ENCODE peak calls at places on chromosomes 1 and 21, in six cellular contexts. R is Right ventricle myocardium superior, Q is heart right ventricle, C is kidney tubule cell, A is GM04504, E is HS-5. J is an unnamed sample.

GRCh38 chr1:97849350-97850339 is 71.2 kb downstream of the DPYD start:
- DNase-seq in E (peak), Q (no peak), A (peak), C (peak), R (no peak), J (no peak)

GRCh38 chr1:96075704-96076455 is 645.7 kb upstream of the PTBP2 start:
- DNase-seq in Q (no peak), A (no peak), E (peak), R (no peak), C (no peak), J (no peak)

GRCh38 chr1:40774266-40774998 is 9.2 kb upstream of the KCNQ4 start:
- DNase-seq in C (peak), Q (no peak), R (peak), A (no peak), E (no peak), J (peak)

GRCh38 chr1:155012760-155013602 is 10.4 kb downstream of the ZBTB7B start:
- DNase-seq in C (no peak), R (no peak), Q (no peak), E (no peak), A (no peak), J (no peak)

GRCh38 chr1:179707406-179707805 is 35.7 kb upstream of the FAM163A start:
- DNase-seq in E (no peak), Q (no peak), A (no peak), C (no peak), R (no peak), J (no peak)

GRCh38 chr1:228140724-228141081 is 624 bp downstream of the GUK1 start:
- DNase-seq in C (no peak), Q (no peak), E (no peak), R (no peak), A (no peak), J (no peak)

GRCh38 chr1:62180649-62181048 is 14.0 kb upstream of the L1TD1 start:
- DNase-seq in R (no peak), Q (no peak), C (no peak), A (no peak), E (no peak), J (no peak)

GRCh38 chr21:33011462-33011861 is 14.3 kb upstream of the OLIG2 start:
- DNase-seq in Q (no peak), C (peak), E (peak), A (peak), R (no peak), J (no peak)

GRCh38 chr21:45539796-45540600 is 2.2 kb downstream of the SLC19A1 start:
- DNase-seq in E (no peak), C (no peak), A (no peak), Q (no peak), R (peak), J (peak)

GRCh38 chr1:76140227-76140626 is 65.7 kb downstream of the ST6GALNAC3 start:
- DNase-seq in Q (no peak), C (no peak), R (no peak), E (no peak), A (no peak), J (no peak)

GRCh38 chr21:41472769-41473548 is 35.0 kb downstream of the TMPRSS2 start:
- DNase-seq in C (no peak), Q (no peak), E (no peak), A (no peak), R (no peak), J (no peak)

GRCh38 chr1:31397360-31398095 is 15.5 kb upstream of the SERINC2 start:
- DNase-seq in E (peak), R (no peak), A (no peak), Q (no peak), C (peak), J (no peak)

GRCh38 chr1:93349231-93350135 is 3.8 kb downstream of the DR1 start:
- DNase-seq in C (peak), A (no peak), Q (no peak), E (no peak), R (no peak), J (no peak)

J was measured in right cardiac atrium.